ENCODE peak calls at places on chromosomes 4 and X, in nine cellular contexts. G is CD4-positive, CD25-positive, alpha-beta regulatory T cell; A is MCF 10A; U is ovary; F is tibial nerve; X is SK-MEL-5; I is hepatocyte; M is CD8-positive, alpha-beta T cell; N is breast epithelium. R is an unnamed sample.

GRCh38 chrX:110316351-110317078 is 1.4 kb downstream of the AMMECR1 start:
- DNase-seq in I (no peak), F (no peak), A (peak), N (no peak), G (no peak), M (no peak), X (peak), U (no peak), R (no peak)

GRCh38 chrX:1597345-1598020 is 6.1 kb downstream of the AKAP17A start:
- DNase-seq in G (no peak), U (no peak), M (peak), N (no peak), I (no peak), A (no peak), X (no peak), F (no peak), R (no peak)

GRCh38 chr4:154073107-154073817 is 284.4 kb upstream of the SFRP2 start:
- DNase-seq in A (peak), G (no peak), U (no peak), M (no peak), N (no peak), F (no peak), I (no peak), X (no peak), R (no peak)

GRCh38 chr4:41428205-41428940 is 109.6 kb upstream of the LIMCH1 start:
- DNase-seq in X (no peak), M (no peak), U (no peak), I (no peak), F (no peak), A (no peak), G (no peak), N (no peak), R (no peak)

GRCh38 chr4:54784188-54784671 is 126.5 kb downstream of the KIT start:
- DNase-seq in M (no peak), N (peak), A (no peak), G (no peak), U (peak), X (peak), I (peak), F (peak), R (no peak)

GRCh38 chrX:153766098-153766817 is 2.2 kb downstream of the PLXNB3 start:
- DNase-seq in G (no peak), I (peak), N (no peak), A (peak), U (peak), F (no peak), M (no peak), X (peak), R (peak)

GRCh38 chr4:119068529-119068962 is 67.1 kb upstream of the MYOZ2 start:
- DNase-seq in X (peak), A (peak), F (no peak), I (peak), G (no peak), M (no peak), N (peak), U (no peak), R (no peak)

GRCh38 chr4:138035781-138036258 is 206.3 kb downstream of the SLC7A11 start:
- DNase-seq in X (peak), N (no peak), F (peak), M (no peak), I (peak), A (peak), U (no peak), G (no peak), R (peak)

GRCh38 chrX:134721766-134722532 is 63.7 kb upstream of the PLAC1 start:
- DNase-seq in U (no peak), A (no peak), M (no peak), G (no peak), N (no peak), I (no peak), F (no peak), X (no peak), R (no peak)

GRCh38 chrX:53190363-53190960 is 34.5 kb downstream of the KDM5C start:
- DNase-seq in A (peak), M (no peak), F (no peak), N (no peak), X (peak), U (no peak), I (peak), G (no peak), R (no peak)

GRCh38 chr4:103449285-103449684 is 251.1 kb upstream of the CENPE start:
- DNase-seq in F (no peak), I (no peak), M (no peak), G (no peak), U (no peak), N (no peak), X (no peak), A (no peak), R (no peak)

GRCh38 chr4:22739933-22740332 is 47.2 kb downstream of the GBA3 start:
- DNase-seq in M (no peak), I (no peak), A (no peak), F (no peak), N (no peak), U (no peak), G (no peak), X (peak), R (no peak)

GRCh38 chr4:152187693-152188092 is 348.2 kb downstream of the FBXW7 start:
- DNase-seq in G (no peak), A (no peak), F (no peak), X (no peak), N (no peak), U (no peak), I (no peak), M (no peak), R (no peak)

GRCh38 chr4:242121-242848 is 63.0 kb downstream of the ZNF732 start:
- DNase-seq in M (peak), U (peak), F (peak), X (peak), I (peak), G (peak), N (peak), A (peak), R (peak)

GRCh38 chr4:73776363-73776762 is 36.0 kb downstream of the CXCL8 start:
- DNase-seq in U (peak), A (peak), F (peak), G (no peak), I (peak), N (peak), M (no peak), X (peak), R (no peak)

GRCh38 chr4:15182600-15183222 is 180.4 kb downstream of the CPEB2 start:
- DNase-seq in G (no peak), A (peak), F (no peak), X (no peak), M (no peak), I (no peak), N (no peak), U (no peak), R (no peak)

GRCh38 chrX:73561791-73562190 is 1.2 kb upstream of the CHIC1 start:
- DNase-seq in M (no peak), X (no peak), G (no peak), F (no peak), U (no peak), I (no peak), A (no peak), N (no peak), R (no peak)

GRCh38 chr4:122005064-122005755 is 53.4 kb upstream of the TRPC3 start:
- DNase-seq in X (no peak), U (no peak), F (no peak), I (no peak), A (no peak), M (no peak), N (no peak), G (no peak), R (no peak)

GRCh38 chr4:187903700-187904099 is 91.9 kb upstream of the ZFP42 start:
- DNase-seq in G (no peak), I (no peak), U (no peak), N (no peak), F (no peak), A (no peak), M (no peak), X (no peak), R (no peak)

GRCh38 chrX:31236231-31236630 is 164.4 kb upstream of the FTHL17 start:
- DNase-seq in N (no peak), M (no peak), U (no peak), X (no peak), I (no peak), A (no peak), G (no peak), F (no peak), R (no peak)

GRCh38 chr4:73613130-73613529 is 7.1 kb downstream of the RASSF6 start:
- DNase-seq in G (no peak), X (no peak), I (no peak), F (no peak), M (no peak), A (peak), U (no peak), N (no peak), R (no peak)

R was measured in Jurkat, Clone E6-1.